ENCODE peak calls at places on chromosomes 3 and 15, in seven cellular contexts. S is mammary epithelial cell, Q is heart right ventricle, C is left ventricle myocardium inferior, Y is HFF-Myc, A is ascending aorta, R is dorsolateral prefrontal cortex. L is an unnamed sample.

GRCh38 chr3:139793408-139793807 is 115.6 kb upstream of the NMNAT3 start:
- DNase-seq in S (no peak), Q (no peak), C (no peak), Y (no peak), A (no peak), R (no peak), L (no peak)

GRCh38 chr15:33547876-33548275 is 237.1 kb downstream of the RYR3 start:
- DNase-seq in S (peak; percentile 45), Q (peak; percentile 13), C (no peak), Y (peak; percentile 9), A (peak; percentile 66), R (no peak), L (peak; percentile 5)

GRCh38 chr3:19446687-19447086 is 298.4 kb downstream of the KCNH8 start:
- DNase-seq in S (no peak), Q (no peak), C (no peak), Y (no peak), A (no peak), R (no peak), L (no peak)

GRCh38 chr15:88513195-88513594 is 33.3 kb downstream of the DET1 start:
- DNase-seq in S (peak; percentile 6), Q (no peak), C (no peak), Y (no peak), A (no peak), R (no peak), L (peak; percentile 33)

GRCh38 chr3:157499342-157499963 is 3.8 kb downstream of the VEPH1 start:
- DNase-seq in S (peak; percentile 62), Q (no peak), C (no peak), Y (no peak), A (no peak), R (no peak), L (no peak)

GRCh38 chr3:14472471-14473351 is 67.4 kb downstream of the GRIP2 start:
- DNase-seq in S (peak; percentile 74), Q (no peak), C (no peak), Y (peak; percentile 84), A (no peak), R (no peak), L (peak; percentile 92)

GRCh38 chr3:111592941-111593340 is 2.2 kb downstream of the ZBED2 start:
- DNase-seq in S (no peak), Q (no peak), C (no peak), Y (no peak), A (no peak), R (no peak), L (no peak)

GRCh38 chr3:56957520-56957919 is 102.9 kb upstream of the SPATA12 start:
- DNase-seq in S (no peak), Q (no peak), C (no peak), Y (no peak), A (no peak), R (no peak), L (no peak)

GRCh38 chr15:50312636-50313035 is 42.4 kb downstream of the GABPB1 start:
- DNase-seq in S (no peak), Q (no peak), C (no peak), Y (no peak), A (no peak), R (no peak), L (no peak)

GRCh38 chr3:15197340-15198029 is 8.6 kb upstream of the CAPN7 start:
- DNase-seq in S (no peak), Q (no peak), C (no peak), Y (no peak), A (no peak), R (no peak), L (no peak)

GRCh38 chr3:107235193-107235922 is 141.9 kb upstream of the CCDC54 start:
- DNase-seq in S (no peak), Q (no peak), C (no peak), Y (no peak), A (no peak), R (no peak), L (peak; percentile 50)

GRCh38 chr3:109195812-109196211 is 59.3 kb downstream of the C3orf85 start:
- DNase-seq in S (no peak), Q (no peak), C (no peak), Y (no peak), A (no peak), R (no peak), L (no peak)

GRCh38 chr15:37109952-37110630 is 9.7 kb upstream of the MEIS2 start:
- DNase-seq in S (no peak), Q (peak; percentile 55), C (peak; percentile 61), Y (no peak), A (no peak), R (peak; percentile 60), L (no peak)

GRCh38 chr3:179653777-179654117 is 907 bp downstream of the USP13 start:
- DNase-seq in S (no peak), Q (no peak), C (peak; percentile 20), Y (no peak), A (no peak), R (no peak), L (no peak)

GRCh38 chr3:77251136-77251535 is 211.2 kb downstream of the ROBO2 start:
- DNase-seq in S (no peak), Q (no peak), C (no peak), Y (no peak), A (no peak), R (no peak), L (no peak)

GRCh38 chr3:146498002-146498736 is 28.8 kb upstream of the PLSCR2 start:
- DNase-seq in S (no peak), Q (no peak), C (no peak), Y (no peak), A (no peak), R (no peak), L (no peak)

GRCh38 chr3:187183903-187184302 is 13.4 kb upstream of the RTP1 start:
- DNase-seq in S (no peak), Q (no peak), C (no peak), Y (no peak), A (no peak), R (no peak), L (no peak)

GRCh38 chr3:197302033-197302432 is 3.6 kb upstream of the DLG1 start:
- DNase-seq in S (no peak), Q (no peak), C (no peak), Y (no peak), A (no peak), R (no peak), L (no peak)

GRCh38 chr15:100650685-100651084 is 48.3 kb downstream of the ASB7 start:
- DNase-seq in S (no peak), Q (no peak), C (no peak), Y (no peak), A (no peak), R (no peak), L (no peak)

GRCh38 chr15:85151861-85152260 is 170.2 kb downstream of the PDE8A start:
- DNase-seq in S (no peak), Q (no peak), C (no peak), Y (no peak), A (no peak), R (no peak), L (peak; percentile 17)

GRCh38 chr3:48186993-48187578 is 1.1 kb downstream of the CDC25A start:
- DNase-seq in S (peak; percentile 16), Q (no peak), C (no peak), Y (no peak), A (no peak), R (no peak), L (peak; percentile 18)

GRCh38 chr3:134357914-134358811 is 16.1 kb downstream of the AMOTL2 start:
- DNase-seq in S (peak; percentile 82), Q (no peak), C (no peak), Y (peak; percentile 98), A (no peak), R (peak; percentile 42), L (peak; percentile 97)

DNA sequence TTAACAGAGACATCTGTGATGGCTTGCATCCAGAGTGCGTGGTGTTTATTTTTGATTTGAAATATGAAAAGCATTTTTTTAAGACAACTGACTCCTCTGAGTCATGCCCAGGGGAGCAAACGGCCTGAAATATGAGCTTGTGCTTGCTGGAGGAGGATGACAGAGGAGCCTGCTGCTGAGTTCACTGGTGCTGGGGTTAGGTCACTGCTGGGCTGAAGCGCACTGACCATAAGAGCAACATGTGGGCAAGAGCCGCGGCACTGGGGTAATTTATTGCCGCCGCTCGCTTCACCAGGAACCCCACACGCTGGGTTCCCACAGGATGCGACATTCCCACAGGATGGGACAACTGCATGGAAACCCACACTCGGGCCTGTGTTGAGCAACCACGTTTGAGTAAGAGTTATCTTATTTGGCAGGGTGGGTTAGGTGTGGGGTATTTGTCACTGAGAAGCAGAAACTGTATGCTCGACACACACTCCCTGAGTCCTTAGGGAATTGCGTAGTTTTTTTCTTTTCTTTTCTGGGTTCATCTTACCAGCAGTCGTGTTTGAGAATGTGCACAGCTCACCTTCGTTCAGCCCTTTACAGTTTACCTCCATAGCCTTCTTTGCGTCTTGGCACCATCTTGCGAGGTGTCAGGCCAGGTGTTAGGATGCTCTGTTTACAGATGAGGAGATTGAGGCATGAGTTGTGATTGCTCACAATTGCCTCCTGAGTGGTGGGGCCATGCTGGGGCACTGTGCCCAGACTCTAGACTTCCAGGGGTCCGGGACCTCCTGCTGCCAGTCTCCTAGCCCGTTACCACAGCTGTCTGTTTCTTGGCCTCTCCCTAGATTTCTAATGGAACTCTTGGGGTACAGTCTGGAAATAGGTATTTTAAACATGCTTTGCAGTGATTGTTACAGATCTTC is 60.4 kb downstream of the SMAD3 start:
- DNase-seq in S (peak; percentile 93), Q (peak; percentile 84), C (peak; percentile 79), Y (peak; percentile 96), A (peak; percentile 93), R (no peak), L (peak; percentile 99)
- H3K4me3 ChIP-seq in S (no peak overlapping the region), Q (no peak overlapping the region), C (peak overlapping the region; percentile 31), Y (peak overlapping the region; percentile 16), A (no peak overlapping the region), R (no peak overlapping the region), L (peak overlapping the region; percentile 21)

GRCh38 chr15:28105793-28106192 is 6.7 kb upstream of the OCA2 start:
- DNase-seq in S (no peak), Q (no peak), C (no peak), Y (no peak), A (no peak), R (no peak), L (no peak)

GRCh38 chr15:28105224-28105791 is 6.2 kb upstream of the OCA2 start:
- DNase-seq in S (no peak), Q (no peak), C (no peak), Y (no peak), A (peak; percentile 55), R (no peak), L (no peak)

GRCh38 chr15:28107894-28108255 is 8.8 kb upstream of the OCA2 start:
- DNase-seq in S (no peak), Q (no peak), C (no peak), Y (no peak), A (no peak), R (no peak), L (no peak)

GRCh38 chr15:28107111-28107893 is 8.2 kb upstream of the OCA2 start:
- DNase-seq in S (no peak), Q (no peak), C (peak; percentile 8), Y (no peak), A (peak; percentile 64), R (peak; percentile 45), L (no peak)

GRCh38 chr15:28106294-28107110 is 7.4 kb upstream of the OCA2 start:
- DNase-seq in S (no peak), Q (no peak), C (no peak), Y (no peak), A (peak; percentile 64), R (no peak), L (no peak)
- H3K4me3 ChIP-seq in S (peak overlapping the region; percentile 53), Q (peak overlapping the region; percentile 61), C (peak overlapping the region; percentile 76), Y (peak overlapping the region; percentile 44), A (peak overlapping the region; percentile 73), R (peak overlapping the region; percentile 61), L (peak overlapping the region; percentile 63)

GRCh38 chr15:90062023-90062728 is 40.1 kb downstream of the IDH2 start:
- DNase-seq in S (peak; percentile 67), Q (peak; percentile 69), C (peak; percentile 54), Y (no peak), A (no peak), R (no peak), L (no peak)
- H3K4me3 ChIP-seq in S (no peak overlapping the region), Q (no peak overlapping the region), C (no peak overlapping the region), Y (no peak overlapping the region), A (no peak overlapping the region), R (no peak overlapping the region), L (no peak overlapping the region)

GRCh38 chr3:150091626-150092025 is 120.9 kb upstream of the PFN2 start:
- DNase-seq in S (no peak), Q (no peak), C (no peak), Y (no peak), A (no peak), R (no peak), L (no peak)
- H3K4me3 ChIP-seq in S (no peak overlapping the region), Q (no peak overlapping the region), C (no peak overlapping the region), Y (no peak overlapping the region), A (no peak overlapping the region), R (no peak overlapping the region), L (no peak overlapping the region)